ENCODE peak calls at places on chromosomes 1 and 21, in four cellular contexts. B is mesothelial cell of epicardium, T is NCI-H460, H is prostate gland. I is an unnamed sample.

GRCh38 chr1:167518331-167518700 is at the start of gene CD247:
- DNase-seq in B (no peak), T (no peak), H (no peak), I (no peak)

GRCh38 chr21:37281993-37282392 is 14.9 kb upstream of the VPS26C start:
- DNase-seq in B (no peak), T (no peak), H (peak; percentile 7), I (no peak)

GRCh38 chr1:7608628-7609295 is 162.3 kb upstream of the VAMP3 start:
- DNase-seq in B (peak; percentile 10), T (no peak), H (no peak), I (no peak)

GRCh38 chr1:113536182-113536780 is 146.0 kb downstream of the MAGI3 start:
- DNase-seq in B (no peak), T (no peak), H (no peak), I (no peak)

GRCh38 chr21:31220567-31220966 is 123.5 kb downstream of the TIAM1 start:
- DNase-seq in B (no peak), T (no peak), H (no peak), I (no peak)

GRCh38 chr1:75733661-75734060 is 9.2 kb downstream of the ACADM start:
- DNase-seq in B (no peak), T (no peak), H (peak; percentile 15), I (no peak)

GRCh38 chr1:51629918-51630317 is 13.0 kb downstream of the OSBPL9 start:
- DNase-seq in B (no peak), T (no peak), H (no peak), I (no peak)

GRCh38 chr21:30268608-30269197 is 14.0 kb downstream of the KRTAP24-1 start:
- DNase-seq in B (no peak), T (no peak), H (no peak), I (no peak)

GRCh38 chr21:42513985-42514882 is 582 bp downstream of the SLC37A1 start:
- DNase-seq in B (no peak), T (no peak), H (no peak), I (no peak)

GRCh38 chr1:227734858-227735780 is at the start of the genes JMJD4 and SNAP47:
- DNase-seq in B (peak; percentile 85), T (peak; percentile 91), H (peak; percentile 86), I (peak; percentile 96)

GRCh38 chr1:68029444-68029843 is 21.0 kb downstream of the DIRAS3 start:
- DNase-seq in B (no peak), T (no peak), H (no peak), I (no peak)

GRCh38 chr1:101905298-101905794 is 91.4 kb downstream of the OLFM3 start:
- DNase-seq in B (no peak), T (no peak), H (no peak), I (no peak)

GRCh38 chr1:27491748-27492700 is 2.1 kb upstream of the WASF2 start:
- DNase-seq in B (no peak), T (no peak), H (peak; percentile 41), I (no peak)

GRCh38 chr1:84689514-84690396 is 506 bp downstream of the SSX2IP start:
- DNase-seq in B (peak; percentile 40), T (no peak), H (peak; percentile 35), I (no peak)

GRCh38 chr1:4175566-4176405 is 275.7 kb upstream of the C1orf174 start:
- DNase-seq in B (no peak), T (no peak), H (no peak), I (no peak)

GRCh38 chr1:40341509-40342380 is 24.7 kb upstream of the COL9A2 start:
- DNase-seq in B (no peak), T (no peak), H (no peak), I (no peak)

GRCh38 chr21:44593598-44594405 is 1.5 kb upstream of the KRTAP10-6 start:
- DNase-seq in B (no peak), T (no peak), H (no peak), I (no peak)

GRCh38 chr1:231981675-231982074 is 355.1 kb downstream of the DISC1 start:
- DNase-seq in B (no peak), T (no peak), H (no peak), I (no peak)

GRCh38 chr1:65997693-65998092 is 205.0 kb downstream of the PDE4B start:
- DNase-seq in B (no peak), T (no peak), H (no peak), I (no peak)

GRCh38 chr1:111127923-111128643 is 11.8 kb downstream of the DRAM2 start:
- DNase-seq in B (no peak), T (no peak), H (no peak), I (no peak)

GRCh38 chr1:211648980-211649934 is 26.2 kb downstream of the NEK2 start:
- DNase-seq in B (no peak), T (peak; percentile 47), H (peak; percentile 52), I (no peak)

GRCh38 chr1:226487921-226488320 is 60.6 kb upstream of the STUM start:
- DNase-seq in B (no peak), T (no peak), H (no peak), I (no peak)

GRCh38 chr1:228097333-228098081 is 5.6 kb downstream of the C1orf35 start:
- DNase-seq in B (no peak), T (no peak), H (no peak), I (no peak)

GRCh38 chr1:112872551-112872962 is 83.4 kb downstream of the SLC16A1 start:
- DNase-seq in B (no peak), T (no peak), H (no peak), I (no peak)

GRCh38 chr1:16298653-16299052 is 53.6 kb downstream of the FBXO42 start:
- DNase-seq in B (no peak), T (no peak), H (no peak), I (no peak)

I was measured in NCI-H1048.